ENCODE peak calls at places on chromosomes 3 and 15, in four cellular contexts. One of them, this sample, is unnamed.
A peak's percentile ranks its signal among the peaks of the same experiment; 100 is the strongest.

GRCh38 chr15:78929536-78930264 is 15.1 kb downstream of the CTSH start:
- DNase-seq in Ammon's horn: no peak
- DNase-seq in B cell: no peak
- DNase-seq in iris pigment epithelial cell: no peak
- DNase-seq in this sample: no peak

GRCh38 chr15:35179739-35180138 is 94.6 kb upstream of the NANOGP8 start:
- DNase-seq in Ammon's horn: no peak
- DNase-seq in B cell: no peak
- DNase-seq in iris pigment epithelial cell: no peak
- DNase-seq in this sample: no peak

GRCh38 chr15:29126821-29127461 is 142.7 kb downstream of the NSMCE3 start:
- DNase-seq in Ammon's horn: no peak
- DNase-seq in iris pigment epithelial cell: no peak
- DNase-seq in B cell: no peak
- DNase-seq in this sample: peak; percentile 37

GRCh38 chr3:167851171-167851570 is 115.7 kb downstream of the SERPINI1 start:
- DNase-seq in Ammon's horn: no peak
- DNase-seq in B cell: no peak
- DNase-seq in iris pigment epithelial cell: no peak
- DNase-seq in this sample: no peak

GRCh38 chr3:120908803-120909601 is 997 bp downstream of the STXBP5L start:
- DNase-seq in B cell: no peak
- DNase-seq in Ammon's horn: no peak
- DNase-seq in iris pigment epithelial cell: no peak
- DNase-seq in this sample: no peak

GRCh38 chr3:194785315-194785714 is 99.6 kb downstream of the FAM43A start:
- DNase-seq in Ammon's horn: no peak
- DNase-seq in B cell: no peak
- DNase-seq in iris pigment epithelial cell: no peak
- DNase-seq in this sample: no peak

GRCh38 chr15:90838544-90838943 is 29.8 kb upstream of the FURIN start:
- DNase-seq in Ammon's horn: no peak
- DNase-seq in iris pigment epithelial cell: no peak
- DNase-seq in B cell: no peak
- DNase-seq in this sample: no peak

GRCh38 chr3:157066335-157067071 is 93.4 kb downstream of the CCNL1 start:
- DNase-seq in iris pigment epithelial cell: peak; percentile 39
- DNase-seq in Ammon's horn: peak; percentile 68
- DNase-seq in B cell: no peak
- DNase-seq in this sample: no peak

GRCh38 chr3:30308131-30308530 is 298.3 kb upstream of the TGFBR2 start:
- DNase-seq in B cell: no peak
- DNase-seq in iris pigment epithelial cell: peak; percentile 76
- DNase-seq in Ammon's horn: no peak
- DNase-seq in this sample: no peak

GRCh38 chr3:37456270-37456708 is 281.9 kb upstream of the LRRFIP2 start:
- DNase-seq in Ammon's horn: peak; percentile 48
- DNase-seq in iris pigment epithelial cell: no peak
- DNase-seq in B cell: no peak
- DNase-seq in this sample: no peak

GRCh38 chr15:94858011-94858410 is 626.6 kb downstream of the MCTP2 start:
- DNase-seq in B cell: no peak
- DNase-seq in iris pigment epithelial cell: no peak
- DNase-seq in Ammon's horn: no peak
- DNase-seq in this sample: no peak

GRCh38 chr3:9158865-9159630 is 90.4 kb downstream of the SRGAP3 start:
- DNase-seq in iris pigment epithelial cell: no peak
- DNase-seq in B cell: no peak
- DNase-seq in Ammon's horn: no peak
- DNase-seq in this sample: no peak

GRCh38 chr3:3862534-3862933 is 63.3 kb downstream of the LRRN1 start:
- DNase-seq in B cell: no peak
- DNase-seq in Ammon's horn: no peak
- DNase-seq in iris pigment epithelial cell: no peak
- DNase-seq in this sample: no peak

GRCh38 chr15:39400821-39401550 is 179.9 kb upstream of the THBS1 start:
- DNase-seq in B cell: no peak
- DNase-seq in iris pigment epithelial cell: peak; percentile 69
- DNase-seq in Ammon's horn: no peak
- DNase-seq in this sample: no peak

GRCh38 chr3:24156466-24156865 is 211.4 kb downstream of the NR1D2 start:
- DNase-seq in B cell: no peak
- DNase-seq in iris pigment epithelial cell: peak; percentile 88
- DNase-seq in Ammon's horn: no peak
- DNase-seq in this sample: no peak

GRCh38 chr15:46710561-46710960 is 1006.7 kb upstream of the SEMA6D start:
- DNase-seq in Ammon's horn: no peak
- DNase-seq in B cell: no peak
- DNase-seq in iris pigment epithelial cell: no peak
- DNase-seq in this sample: no peak

GRCh38 chr3:122679085-122679466 is 1.6 kb upstream of the PARP14 start:
- DNase-seq in B cell: peak; percentile 83
- DNase-seq in Ammon's horn: peak; percentile 87
- DNase-seq in iris pigment epithelial cell: peak; percentile 76
- DNase-seq in this sample: peak; percentile 75

GRCh38 chr3:4994144-4994730 is 15.0 kb downstream of the BHLHE40 start:
- DNase-seq in B cell: no peak
- DNase-seq in iris pigment epithelial cell: peak; percentile 81
- DNase-seq in Ammon's horn: no peak
- DNase-seq in this sample: no peak

GRCh38 chr3:37594873-37595783 is 266.6 kb upstream of the CTDSPL start:
- DNase-seq in Ammon's horn: no peak
- DNase-seq in iris pigment epithelial cell: no peak
- DNase-seq in B cell: no peak
- DNase-seq in this sample: no peak

GRCh38 chr3:71064976-71065763 is 518.4 kb downstream of the FOXP1 start:
- DNase-seq in iris pigment epithelial cell: peak; percentile 61
- DNase-seq in Ammon's horn: peak; percentile 37
- DNase-seq in B cell: peak; percentile 71
- DNase-seq in this sample: peak; percentile 63

GRCh38 chr3:193788189-193788946 is 195.4 kb downstream of the OPA1 start:
- DNase-seq in B cell: peak; percentile 71
- DNase-seq in Ammon's horn: peak; percentile 79
- DNase-seq in iris pigment epithelial cell: peak; percentile 64
- DNase-seq in this sample: no peak

GRCh38 chr15:78750566-78750965 is 60.7 kb downstream of the ADAMTS7 start:
- DNase-seq in B cell: no peak
- DNase-seq in iris pigment epithelial cell: no peak
- DNase-seq in Ammon's horn: no peak
- DNase-seq in this sample: no peak

GRCh38 chr3:13482106-13482690 is 2.1 kb downstream of the HDAC11 start:
- DNase-seq in iris pigment epithelial cell: no peak
- DNase-seq in Ammon's horn: no peak
- DNase-seq in B cell: no peak
- DNase-seq in this sample: no peak

GRCh38 chr15:101017935-101018849 is 99.0 kb downstream of the LRRK1 start:
- DNase-seq in Ammon's horn: no peak
- DNase-seq in B cell: peak; percentile 27
- DNase-seq in iris pigment epithelial cell: peak; percentile 83
- DNase-seq in this sample: no peak

This sample was measured in CD8-positive, alpha-beta memory T cell.